ENCODE peak calls at places on chromosomes 7 and 10, in five cellular contexts. O is AG10803; J is fibroblast of the aortic adventitia; A is naive thymus-derived CD4-positive, alpha-beta T cell; L is upper lobe of right lung. Y is an unnamed sample.

GRCh38 chr7:17234398-17235021 is 63.9 kb upstream of the AHR start:
- DNase-seq in J (peak; percentile 90), O (peak; percentile 95), L (no peak), A (peak; percentile 48), Y (peak; percentile 95)

GRCh38 chr7:111290982-111291381 is 200.1 kb downstream of the LRRN3 start:
- DNase-seq in A (no peak), O (no peak), J (no peak), L (no peak), Y (peak; percentile 11)

GRCh38 chr7:123537026-123537642 is 2.7 kb upstream of the IQUB start:
- DNase-seq in A (peak; percentile 24), J (peak; percentile 49), O (peak; percentile 29), L (no peak), Y (peak; percentile 71)

GRCh38 chr10:8721641-8722040 is 667.2 kb downstream of the GATA3 start:
- DNase-seq in L (no peak), A (no peak), O (no peak), J (no peak), Y (no peak)

GRCh38 chr7:116182023-116182422 is 28.3 kb upstream of the TES start:
- DNase-seq in A (no peak), J (no peak), O (no peak), L (peak; percentile 54), Y (no peak)

GRCh38 chr7:106583133-106583532 is 77.8 kb downstream of the CCDC71L start:
- DNase-seq in J (peak; percentile 98), L (no peak), O (peak; percentile 91), A (no peak), Y (peak; percentile 80)

GRCh38 chr10:124679401-124679800 is 64.8 kb downstream of the FAM53B start:
- DNase-seq in J (no peak), O (no peak), L (no peak), A (no peak), Y (no peak)

GRCh38 chr7:134920026-134920758 is 66.1 kb upstream of the AGBL3 start:
- DNase-seq in A (no peak), J (peak; percentile 92), L (no peak), O (peak; percentile 96), Y (peak; percentile 92)

GRCh38 chr10:17386616-17387075 is 67.7 kb downstream of the ST8SIA6 start:
- DNase-seq in L (no peak), J (peak; percentile 89), A (no peak), O (no peak), Y (no peak)

GRCh38 chr7:102223175-102223574 is 63.5 kb upstream of the SH2B2 start:
- DNase-seq in A (peak; percentile 5), L (no peak), J (no peak), O (no peak), Y (no peak)

GRCh38 chr7:30548762-30549344 is 44.2 kb upstream of the GGCT start:
- DNase-seq in A (peak; percentile 8), L (no peak), O (peak; percentile 60), J (peak; percentile 80), Y (peak; percentile 88)

GRCh38 chr7:7719235-7719634 is 828 bp upstream of the RPA3 start:
- DNase-seq in A (peak; percentile 7), L (no peak), O (peak; percentile 91), J (peak; percentile 97), Y (peak; percentile 94)
- H3K4me3 ChIP-seq in A (no peak overlapping the region), L (no peak overlapping the region), O (no peak overlapping the region), J (no peak overlapping the region), Y (no peak overlapping the region)

GRCh38 chr10:28113202-28113601 is 114.3 kb upstream of the ODAD2 start:
- DNase-seq in A (no peak), O (no peak), L (no peak), J (no peak), Y (no peak)
- H3K4me3 ChIP-seq in A (no peak overlapping the region), O (no peak overlapping the region), L (no peak overlapping the region), J (no peak overlapping the region), Y (no peak overlapping the region)

DNA sequence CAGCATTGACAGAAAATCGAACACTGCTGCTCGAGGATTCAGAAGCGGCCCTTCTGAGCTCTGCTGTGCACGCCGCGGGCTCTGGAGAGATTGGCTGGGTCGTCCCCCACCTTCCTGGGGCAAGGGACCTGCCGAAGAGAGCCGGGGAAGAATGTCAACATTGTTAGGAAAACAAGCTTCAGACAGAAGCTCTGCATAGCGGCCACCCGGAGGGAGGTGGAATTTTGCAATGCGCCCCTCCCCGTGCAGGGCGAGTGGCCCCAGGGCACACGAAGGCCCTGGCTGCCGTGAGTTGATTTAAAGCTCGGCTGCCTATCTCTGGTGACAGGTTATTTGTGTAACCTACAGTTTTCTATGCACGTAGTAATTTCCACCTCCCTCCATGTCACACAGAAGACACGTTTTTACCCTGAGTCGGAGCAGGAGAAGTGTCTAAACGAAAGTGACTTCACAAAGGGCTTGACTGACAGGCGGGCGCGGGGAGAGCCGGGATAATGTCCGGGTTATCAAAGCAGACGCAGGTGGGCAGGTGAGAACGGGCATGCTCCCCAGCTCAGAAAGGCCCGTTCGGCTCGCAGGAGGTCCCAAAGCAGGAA is 84.7 kb downstream of the PDGFA start:
- DNase-seq in L (no peak), J (no peak), O (no peak), A (no peak), Y (peak; percentile 13)
- H3K4me3 ChIP-seq in L (peak overlapping the region; percentile 14), J (no peak overlapping the region), O (no peak overlapping the region), A (no peak overlapping the region), Y (no peak overlapping the region)

GRCh38 chr7:154744861-154745258 is 258.1 kb downstream of the PAXIP1 start:
- DNase-seq in L (no peak), A (no peak), J (no peak), O (no peak), Y (no peak)
- H3K4me3 ChIP-seq in L (no peak overlapping the region), A (no peak overlapping the region), J (no peak overlapping the region), O (no peak overlapping the region), Y (no peak overlapping the region)

GRCh38 chr10:30436688-30437038 is 2.7 kb downstream of the MAP3K8 start:
- DNase-seq in J (peak; percentile 51), A (no peak), O (no peak), L (no peak), Y (peak; percentile 48)

GRCh38 chr10:30436200-30436599 is 2.2 kb downstream of the MAP3K8 start:
- DNase-seq in A (no peak), O (peak; percentile 83), L (no peak), J (peak; percentile 89), Y (peak; percentile 92)

GRCh38 chr10:30437039-30437781 is 3.2 kb downstream of the MAP3K8 start:
- DNase-seq in O (peak; percentile 81), J (peak; percentile 84), L (no peak), A (peak; percentile 25), Y (peak; percentile 67)

GRCh38 chr10:30439931-30440330 is 5.9 kb downstream of the MAP3K8 start:
- DNase-seq in O (no peak), A (no peak), J (no peak), L (no peak), Y (no peak)

DNA sequence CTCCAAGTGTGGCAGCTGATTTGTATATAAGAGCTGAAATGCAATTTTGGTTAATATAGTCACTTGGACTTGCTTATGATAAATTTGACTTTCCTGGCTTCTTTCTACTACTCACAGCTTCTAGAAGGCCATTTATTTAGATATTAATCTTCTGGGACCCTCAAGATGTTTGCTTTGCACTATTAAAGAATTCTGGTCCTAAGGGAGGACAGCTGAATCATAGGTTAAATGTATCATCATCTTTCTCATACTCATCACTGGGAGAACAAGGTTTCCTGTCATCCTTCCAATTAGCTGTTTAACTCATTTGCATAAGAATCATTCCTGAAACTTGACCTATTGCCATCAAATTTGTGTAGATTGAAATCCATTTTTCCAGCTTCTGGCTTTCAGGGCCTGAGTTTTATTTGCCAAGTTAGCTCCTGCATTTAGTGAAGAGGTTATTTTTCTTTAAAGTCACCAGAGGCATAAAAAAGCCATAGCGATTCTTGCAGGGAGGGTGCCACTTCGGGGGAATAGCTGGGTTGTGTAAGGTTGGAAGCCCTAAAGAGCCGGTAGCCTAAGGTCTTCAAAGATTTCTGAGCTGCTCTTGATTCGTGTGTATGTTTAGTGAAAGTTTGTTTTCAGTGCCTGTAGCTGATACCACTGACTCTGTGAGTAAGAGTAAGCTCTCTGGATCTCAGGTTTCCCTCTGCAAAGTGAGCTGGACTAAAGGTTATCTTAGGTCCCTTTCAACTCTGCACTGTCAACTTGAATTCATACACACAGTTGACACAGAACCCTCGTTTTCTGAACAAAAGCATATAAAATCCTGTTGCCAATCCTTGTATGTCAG is 4.2 kb downstream of the MAP3K8 start:
- DNase-seq in J (peak; percentile 41), A (no peak), O (no peak), L (no peak), Y (peak; percentile 35)
- H3K4me3 ChIP-seq in J (peak overlapping the region; percentile 66), A (peak overlapping the region; percentile 41), O (peak overlapping the region; percentile 86), L (peak overlapping the region; percentile 89), Y (peak overlapping the region; percentile 94)

DNA sequence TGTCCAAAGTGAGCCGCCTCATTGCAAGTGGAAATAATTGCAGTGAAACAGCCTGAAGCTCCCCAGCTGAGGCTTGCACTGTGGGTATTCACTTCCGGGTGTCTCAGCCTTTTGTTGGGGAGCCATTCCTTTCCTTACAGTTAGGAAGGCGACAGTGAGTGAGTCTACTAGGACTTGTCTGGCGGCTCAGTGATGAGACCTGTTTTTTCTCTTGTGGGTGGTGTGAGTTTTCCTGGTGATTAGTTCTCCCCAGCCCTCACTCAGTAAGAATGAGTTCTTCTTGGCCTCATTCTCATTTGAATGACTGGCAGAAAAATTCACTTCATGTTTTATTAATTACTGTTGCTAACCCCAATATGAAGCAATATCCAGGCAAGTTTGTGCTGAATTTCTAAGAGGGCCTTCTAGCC is 2.6 kb downstream of the PGAM1 start:
- DNase-seq in J (peak; percentile 27), L (no peak), A (no peak), O (peak; percentile 80), Y (peak; percentile 48)
- H3K4me3 ChIP-seq in J (peak overlapping the region; percentile 54), L (no peak overlapping the region), A (no peak overlapping the region), O (peak overlapping the region; percentile 95), Y (peak overlapping the region; percentile 97)

GRCh38 chr7:42081672-42082071 is 155.3 kb downstream of the GLI3 start:
- DNase-seq in L (no peak), J (no peak), A (no peak), O (no peak), Y (no peak)
- H3K4me3 ChIP-seq in L (no peak overlapping the region), J (no peak overlapping the region), A (no peak overlapping the region), O (no peak overlapping the region), Y (no peak overlapping the region)